ENCODE peak calls at places on chromosomes 7 and 10, in five cellular contexts. K, J, Z, G and O are unnamed samples.

GRCh38 chr10:99854860-99855259 is 72.4 kb downstream of the ABCC2 start:
- DNase-seq in K (peak), J (peak), Z (peak), G (peak), O (peak)

GRCh38 chr7:15305002-15305600 is 256.7 kb downstream of the AGMO start:
- DNase-seq in K (peak), J (peak), Z (peak), G (peak), O (no peak)

GRCh38 chr10:126872768-126873167 is 32.5 kb upstream of the DOCK1 start:
- DNase-seq in K (no peak), J (no peak), Z (peak), G (no peak), O (no peak)

GRCh38 chr7:67364441-67365017 is 367.9 kb downstream of the TYW1 start:
- DNase-seq in K (no peak), J (no peak), Z (no peak), G (no peak), O (no peak)

GRCh38 chr10:51139176-51139575 is 64.9 kb downstream of the PRKG1 start:
- DNase-seq in K (no peak), J (no peak), Z (peak), G (no peak), O (no peak)

GRCh38 chr10:19847321-19847720 is 31.1 kb downstream of the PLXDC2 start:
- DNase-seq in K (peak), J (no peak), Z (no peak), G (no peak), O (no peak)

GRCh38 chr10:46230615-46231014 is 56.2 kb upstream of the ANTXRL start:
- DNase-seq in K (no peak), J (no peak), Z (no peak), G (no peak), O (no peak)

GRCh38 chr10:10786334-10787090 is 231.2 kb upstream of the CELF2 start:
- DNase-seq in K (peak), J (no peak), Z (peak), G (no peak), O (no peak)

GRCh38 chr7:132066776-132067175 is 509.5 kb downstream of the PLXNA4 start:
- DNase-seq in K (peak), J (no peak), Z (peak), G (no peak), O (no peak)

GRCh38 chr7:108347616-108348015 is 108.6 kb downstream of the NRCAM start:
- DNase-seq in K (peak), J (no peak), Z (peak), G (peak), O (no peak)

GRCh38 chr7:23530355-23530754 is 1.4 kb downstream of the TRA2A start:
- DNase-seq in K (peak), J (no peak), Z (peak), G (no peak), O (peak)

GRCh38 chr7:98049034-98049433 is 57.6 kb upstream of the LMTK2 start:
- DNase-seq in K (no peak), J (no peak), Z (no peak), G (no peak), O (no peak)

GRCh38 chr7:116025098-116025809 is 5.3 kb downstream of the TFEC start:
- DNase-seq in K (no peak), J (no peak), Z (no peak), G (no peak), O (peak)

GRCh38 chr7:29457565-29457971 is 106.1 kb upstream of the PRR15 start:
- DNase-seq in K (peak), J (no peak), Z (peak), G (no peak), O (no peak)

GRCh38 chr7:45591101-45591906 is 17.1 kb downstream of the ADCY1 start:
- DNase-seq in K (no peak), J (no peak), Z (no peak), G (no peak), O (no peak)

GRCh38 chr7:123748171-123748733 is 551 bp downstream of the WASL start:
- DNase-seq in K (peak), J (peak), Z (peak), G (no peak), O (no peak)

GRCh38 chr7:121344093-121344492 is 15.3 kb downstream of the WNT16 start:
- DNase-seq in K (peak), J (no peak), Z (no peak), G (no peak), O (no peak)

GRCh38 chr7:28041508-28042314 is 138.9 kb downstream of the JAZF1 start:
- DNase-seq in K (peak), J (no peak), Z (peak), G (no peak), O (no peak)

GRCh38 chr7:69656077-69656476 is 57.8 kb downstream of the AUTS2 start:
- DNase-seq in K (no peak), J (no peak), Z (no peak), G (no peak), O (no peak)

GRCh38 chr7:28088032-28088431 is 92.6 kb downstream of the JAZF1 start:
- DNase-seq in K (peak), J (no peak), Z (peak), G (no peak), O (no peak)